ENCODE peak calls at places on chromosomes 11 and 22, in five cellular contexts. E is cardiac fibroblast, I is endothelial cell of umbilical vein, Q is fibroblast of the aortic adventitia, O is GM23338. D is an unnamed sample.

GRCh38 chr22:41286639-41287091 is 678 bp upstream of the RANGAP1 start:
- DNase-seq in O (no peak), E (no peak), I (no peak), Q (peak; percentile 45), D (peak; percentile 30)

GRCh38 chr22:39457546-39458442 is 982 bp downstream of the MGAT3 start:
- DNase-seq in Q (no peak), E (no peak), O (no peak), I (no peak), D (no peak)

GRCh38 chr11:118918128-118918685 is 7.5 kb downstream of the BCL9L start:
- DNase-seq in I (peak; percentile 75), E (peak; percentile 98), O (peak; percentile 85), Q (peak; percentile 96), D (peak; percentile 95)

GRCh38 chr11:3196161-3197043 is 22.2 kb downstream of the MRGPRG start:
- DNase-seq in I (no peak), Q (no peak), O (no peak), E (no peak), D (peak; percentile 78)

GRCh38 chr22:37896939-37897338 is 9.2 kb upstream of the MICALL1 start:
- DNase-seq in Q (no peak), I (no peak), E (no peak), O (no peak), D (no peak)

GRCh38 chr22:50085211-50085999 is at the start of gene MLC1:
- DNase-seq in Q (peak; percentile 28), I (no peak), E (peak; percentile 85), O (no peak), D (no peak)

GRCh38 chr22:49332691-49333090 is 495.0 kb downstream of the BRD1 start:
- DNase-seq in Q (no peak), O (no peak), I (no peak), E (no peak), D (no peak)

GRCh38 chr11:79119491-79120284 is 321.1 kb downstream of the TENM4 start:
- DNase-seq in Q (no peak), O (no peak), I (no peak), E (no peak), D (peak; percentile 45)

GRCh38 chr11:120539681-120540369 is 28.3 kb downstream of the GRIK4 start:
- DNase-seq in O (no peak), I (no peak), Q (no peak), E (peak; percentile 23), D (no peak)

GRCh38 chr11:71499125-71499524 is 27.9 kb upstream of the KRTAP5-7 start:
- DNase-seq in E (no peak), O (no peak), Q (no peak), I (no peak), D (peak; percentile 52)

GRCh38 chr11:1341928-1342524 is 32.6 kb upstream of the TOLLIP start:
- DNase-seq in I (no peak), Q (peak; percentile 56), O (no peak), E (peak; percentile 77), D (peak; percentile 25)

GRCh38 chr11:96254087-96254486 is 88.9 kb downstream of the MAML2 start:
- DNase-seq in I (peak; percentile 94), E (peak; percentile 92), Q (no peak), O (peak; percentile 22), D (no peak)
- H3K4me3 ChIP-seq in I (no peak overlapping the region), E (no peak overlapping the region), Q (no peak overlapping the region), O (no peak overlapping the region), D (no peak overlapping the region)

DNA sequence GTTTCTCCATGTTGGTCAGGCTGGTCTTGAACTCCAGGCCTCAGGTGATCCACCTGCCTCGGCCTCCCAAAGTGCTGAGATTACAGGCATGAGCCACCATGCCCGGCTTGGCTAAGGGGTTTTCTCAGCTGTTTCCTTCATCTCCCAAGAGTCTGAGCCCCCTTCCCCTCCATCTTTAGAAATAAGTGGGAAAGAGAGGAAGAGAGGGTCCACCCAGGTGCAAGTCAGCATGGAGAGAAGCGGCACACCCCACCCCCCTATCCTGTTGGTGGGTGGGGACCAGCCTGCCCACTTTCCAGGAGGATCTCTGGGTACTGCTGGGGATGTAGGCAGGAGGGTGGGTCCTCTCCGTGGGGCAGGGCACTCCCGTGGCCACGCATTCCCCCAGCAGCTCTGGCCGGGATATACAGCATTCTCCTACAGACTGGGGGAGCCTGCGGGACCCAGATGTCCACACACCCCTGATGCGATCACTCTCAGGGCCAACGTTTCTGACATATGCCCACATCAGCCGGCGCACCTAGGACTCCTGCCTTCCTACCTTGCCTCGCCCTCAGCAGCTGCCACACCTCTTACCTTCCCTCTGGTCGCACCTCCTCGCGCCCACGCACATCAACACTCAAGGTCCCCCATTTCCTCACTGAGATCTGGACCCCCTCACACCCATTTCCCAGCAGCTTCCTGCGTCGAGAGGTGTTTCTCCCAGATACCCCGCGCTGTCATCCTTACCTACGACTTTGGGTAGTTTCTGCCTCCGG is 8.9 kb downstream of the SCARF2 start:
- DNase-seq in Q (no peak), I (no peak), E (no peak), O (no peak), D (no peak)
- H3K4me3 ChIP-seq in Q (no peak overlapping the region), I (no peak overlapping the region), E (no peak overlapping the region), O (peak overlapping the region; percentile 49), D (no peak overlapping the region)

GRCh38 chr22:30541979-30542810 is 4.3 kb downstream of the SEC14L6 start:
- DNase-seq in O (peak; percentile 82), E (no peak), I (no peak), Q (no peak), D (no peak)
- H3K4me3 ChIP-seq in O (peak overlapping the region; percentile 75), E (peak overlapping the region; percentile 13), I (no peak overlapping the region), Q (peak overlapping the region; percentile 31), D (no peak overlapping the region)

DNA sequence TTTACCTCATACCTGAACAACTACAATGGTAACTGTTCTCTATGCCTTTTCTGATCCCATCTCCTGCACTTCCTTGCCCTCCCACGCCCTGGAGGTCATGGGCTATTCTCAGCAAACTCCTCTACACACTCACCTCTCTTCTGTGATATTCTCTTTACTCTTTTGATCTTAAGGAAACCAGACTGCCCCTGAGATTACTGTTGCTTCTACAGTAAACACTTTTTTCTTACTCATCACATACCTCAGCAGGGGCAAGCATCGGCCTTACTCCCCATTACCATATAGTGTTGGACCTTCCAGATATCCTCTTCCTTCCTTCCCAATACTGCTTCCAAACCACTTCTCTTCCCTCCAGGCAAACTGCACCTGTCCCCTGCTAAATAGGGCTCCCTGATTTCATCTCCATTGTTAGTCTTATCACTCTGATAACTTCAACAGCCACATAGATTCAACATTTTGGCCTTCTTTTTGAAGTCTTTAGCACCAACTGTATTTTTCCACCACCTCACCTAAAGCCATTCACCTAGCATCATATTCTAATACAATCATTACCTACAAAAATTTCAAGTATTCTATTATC is 141.2 kb downstream of the RBFOX2 start:
- DNase-seq in Q (no peak), E (no peak), O (no peak), I (no peak), D (no peak)
- H3K4me3 ChIP-seq in Q (no peak overlapping the region), E (no peak overlapping the region), O (no peak overlapping the region), I (no peak overlapping the region), D (no peak overlapping the region)

DNA sequence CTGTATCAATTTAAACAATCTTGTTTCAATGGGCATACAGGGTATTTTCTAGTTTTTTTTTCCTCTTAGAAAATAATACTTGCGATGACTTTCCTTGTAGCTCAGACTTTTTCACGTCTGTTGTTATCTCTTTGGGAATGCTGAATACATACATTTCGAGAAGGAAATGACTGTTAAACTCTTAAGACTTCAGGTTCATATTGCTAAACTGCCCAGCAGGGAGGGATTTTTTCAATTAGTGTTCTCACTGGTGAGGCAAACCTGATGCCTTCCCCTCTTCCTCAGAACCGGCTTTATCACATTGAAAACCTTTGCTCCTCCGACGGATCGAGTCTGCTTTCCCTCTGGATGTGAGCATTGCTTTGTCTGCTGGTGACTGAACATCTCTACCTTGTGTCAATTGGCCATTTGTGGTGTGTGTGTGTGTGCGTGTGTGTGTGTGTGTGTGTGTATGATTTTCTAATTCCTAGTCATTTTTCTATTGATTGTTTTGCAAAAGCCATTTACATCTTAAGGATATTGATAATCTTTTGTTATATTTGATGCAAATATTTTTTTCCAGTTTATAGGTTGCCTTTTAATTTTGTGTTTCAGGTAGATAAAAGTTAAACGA is 6.6 kb downstream of the NEAT1 start:
- DNase-seq in O (peak; percentile 35), Q (peak; percentile 87), I (peak; percentile 70), E (peak; percentile 88), D (peak; percentile 84)
- H3K4me3 ChIP-seq in O (no peak overlapping the region), Q (peak overlapping the region; percentile 81), I (no peak overlapping the region), E (peak overlapping the region; percentile 88), D (no peak overlapping the region)

GRCh38 chr11:123525072-123525471 is 95.0 kb downstream of the GRAMD1B start:
- DNase-seq in I (no peak), E (no peak), O (no peak), Q (no peak), D (no peak)
- H3K4me3 ChIP-seq in I (no peak overlapping the region), E (no peak overlapping the region), O (no peak overlapping the region), Q (peak overlapping the region; percentile 54), D (no peak overlapping the region)

DNA sequence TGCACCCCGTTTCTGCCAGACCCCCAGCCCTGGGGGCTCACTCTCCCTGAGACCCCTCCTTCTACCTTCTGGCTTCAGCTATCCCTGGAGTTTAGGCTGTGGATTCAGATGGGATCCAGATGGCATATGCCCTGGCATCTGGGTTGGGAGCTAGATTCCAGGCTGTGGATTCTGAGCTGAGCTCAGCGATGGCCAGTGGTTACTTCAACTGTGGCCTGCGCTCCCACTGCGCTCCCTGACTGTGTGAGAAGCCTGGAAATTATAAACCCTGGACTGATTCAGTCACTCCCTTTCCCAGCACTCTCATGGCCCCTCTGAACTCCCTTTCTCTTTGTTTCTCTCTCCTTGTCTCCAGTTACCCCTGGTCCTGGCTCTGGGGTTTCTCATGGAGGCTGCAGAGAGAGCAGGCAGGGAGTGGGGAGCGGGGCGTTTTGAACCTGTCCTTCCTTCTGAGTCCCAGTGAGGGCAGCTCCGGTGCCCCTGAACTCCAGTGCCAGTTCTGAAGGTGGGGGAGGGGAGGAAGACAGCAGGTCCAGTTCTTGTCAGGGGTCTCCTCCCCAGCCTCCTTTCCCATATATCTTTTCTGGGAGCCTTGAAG is 4.8 kb downstream of the ARHGEF17 start:
- DNase-seq in O (no peak), Q (no peak), E (no peak), I (no peak), D (no peak)
- H3K4me3 ChIP-seq in O (no peak overlapping the region), Q (peak overlapping the region; percentile 81), E (peak overlapping the region; percentile 44), I (no peak overlapping the region), D (no peak overlapping the region)

DNA sequence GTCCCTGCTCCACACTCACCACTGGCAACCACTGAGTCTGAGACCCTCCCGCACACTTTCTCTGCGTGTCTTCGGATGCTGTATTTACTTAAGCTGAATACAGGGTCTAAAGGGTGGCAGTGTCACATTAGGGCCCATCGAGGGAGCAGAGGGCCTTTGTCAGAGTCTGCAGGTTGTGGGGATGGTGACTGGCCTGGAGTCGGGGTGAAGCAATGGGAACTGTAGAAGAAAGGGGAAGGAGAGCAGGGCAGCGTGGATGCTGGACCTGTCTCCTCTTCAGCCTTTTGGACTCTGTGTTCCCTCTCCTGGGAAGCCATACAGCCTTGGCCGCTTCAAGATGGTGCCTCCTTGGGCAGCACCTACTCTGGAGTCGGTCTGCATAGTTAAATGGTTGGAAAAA is 61.1 kb downstream of the ZBTB16 start:
- DNase-seq in I (no peak), E (no peak), Q (no peak), O (no peak), D (no peak)
- H3K4me3 ChIP-seq in I (no peak overlapping the region), E (no peak overlapping the region), Q (no peak overlapping the region), O (no peak overlapping the region), D (no peak overlapping the region)

GRCh38 chr22:27474711-27475547 is 326.6 kb downstream of the MN1 start:
- DNase-seq in E (peak; percentile 86), Q (peak; percentile 87), O (peak; percentile 88), I (peak; percentile 76), D (peak; percentile 51)

GRCh38 chr22:27474112-27474571 is 327.4 kb downstream of the MN1 start:
- DNase-seq in Q (no peak), E (no peak), I (no peak), O (no peak), D (no peak)

GRCh38 chr22:27476318-27476717 is 325.2 kb downstream of the MN1 start:
- DNase-seq in I (no peak), O (no peak), E (no peak), Q (no peak), D (no peak)

GRCh38 chr22:27476729-27477128 is 324.8 kb downstream of the MN1 start:
- DNase-seq in E (no peak), Q (peak; percentile 31), O (no peak), I (no peak), D (no peak)

GRCh38 chr22:27475548-27475897 is 326.0 kb downstream of the MN1 start:
- DNase-seq in O (no peak), Q (peak; percentile 13), E (no peak), I (no peak), D (no peak)
- H3K4me3 ChIP-seq in O (no peak overlapping the region), Q (no peak overlapping the region), E (no peak overlapping the region), I (no peak overlapping the region), D (no peak overlapping the region)